ENCODE peak calls at places on chromosomes 2 and 18, in eight cellular contexts. W is choroid plexus epithelial cell; J is AML-193; D is caudate nucleus; P is stimulated activated CD4-positive, alpha-beta T cell treated with anti-CD3 and anti-CD28 coated beads, Interleukin-12 subunit alpha, Interleukin-12 subunit beta, amount 100 ng/mL, for 24 hours; Y is iris pigment epithelial cell; X is NB4; A is HL-60. I is an unnamed sample.

GRCh38 chr2:102509749-102510148 is 36.7 kb downstream of the SLC9A4 start:
- DNase-seq in A (no peak), Y (peak; percentile 53), J (peak; percentile 18), P (no peak), D (no peak), X (peak; percentile 9), W (peak; percentile 50), I (no peak)

GRCh38 chr2:189821953-189822748 is 37.9 kb downstream of the PMS1 start:
- DNase-seq in J (peak; percentile 5), P (no peak), D (no peak), W (peak; percentile 96), Y (peak; percentile 90), X (no peak), A (no peak), I (no peak)

GRCh38 chr18:78619854-78620253 is 359.8 kb upstream of the SALL3 start:
- DNase-seq in Y (no peak), W (no peak), A (no peak), D (no peak), X (no peak), P (no peak), J (no peak), I (no peak)

GRCh38 chr2:129813404-129813803 is 166.1 kb upstream of the RAB6C start:
- DNase-seq in J (peak; percentile 18), P (no peak), X (peak; percentile 42), W (no peak), Y (no peak), A (no peak), D (no peak), I (peak; percentile 42)

GRCh38 chr2:3345621-3346020 is 32.0 kb downstream of the EIPR1 start:
- DNase-seq in J (no peak), X (no peak), Y (no peak), W (no peak), P (no peak), D (no peak), A (no peak), I (no peak)

GRCh38 chr2:82652117-82652516 is 1807.0 kb downstream of the SUCLG1 start:
- DNase-seq in Y (no peak), P (no peak), D (no peak), J (no peak), X (no peak), W (no peak), A (no peak), I (no peak)

GRCh38 chr2:177338177-177338721 is 54.3 kb upstream of the AGPS start:
- DNase-seq in A (no peak), X (no peak), W (peak; percentile 84), P (no peak), J (no peak), Y (peak; percentile 86), D (no peak), I (no peak)

GRCh38 chr18:3994061-3994687 is 460.9 kb downstream of the DLGAP1 start:
- DNase-seq in D (no peak), P (no peak), W (no peak), Y (no peak), J (no peak), X (no peak), A (no peak), I (no peak)

GRCh38 chr2:42310007-42310511 is 51.0 kb downstream of the COX7A2L start:
- DNase-seq in X (no peak), W (no peak), Y (no peak), D (no peak), P (no peak), A (no peak), J (no peak), I (no peak)

GRCh38 chr2:156986339-156986988 is 271.0 kb upstream of the GALNT5 start:
- DNase-seq in Y (no peak), P (no peak), W (no peak), J (no peak), D (no peak), A (no peak), X (no peak), I (no peak)

GRCh38 chr2:40700211-40700954 is 248.5 kb upstream of the SLC8A1 start:
- DNase-seq in A (no peak), X (no peak), Y (no peak), P (no peak), J (no peak), D (no peak), W (no peak), I (no peak)

GRCh38 chr2:188909036-188909435 is 65.1 kb upstream of the COL3A1 start:
- DNase-seq in A (no peak), P (no peak), W (peak; percentile 33), J (no peak), X (no peak), D (no peak), Y (peak; percentile 73), I (no peak)

GRCh38 chr2:101960903-101961286 is 30.9 kb upstream of the IL1R2 start:
- DNase-seq in A (no peak), W (no peak), X (no peak), Y (no peak), J (no peak), D (no peak), P (no peak), I (no peak)

GRCh38 chr2:63055510-63056308 is 5.1 kb downstream of the OTX1 start:
- DNase-seq in J (no peak), Y (peak; percentile 10), X (no peak), A (no peak), D (no peak), P (no peak), W (no peak), I (no peak)

GRCh38 chr2:151799886-151800292 is 28.3 kb downstream of the ARL5A start:
- DNase-seq in P (no peak), Y (no peak), D (no peak), W (no peak), X (no peak), J (no peak), A (no peak), I (no peak)

GRCh38 chr2:162704496-162704895 is 134.1 kb downstream of the KCNH7 start:
- DNase-seq in A (no peak), D (no peak), Y (no peak), J (no peak), P (no peak), X (no peak), W (no peak), I (no peak)

GRCh38 chr2:205657579-205657978 is 24.7 kb upstream of the NRP2 start:
- DNase-seq in P (no peak), W (peak; percentile 36), D (no peak), X (no peak), A (no peak), J (no peak), Y (peak; percentile 61), I (no peak)

GRCh38 chr2:58907644-58908043 is 666.5 kb upstream of the FANCL start:
- DNase-seq in Y (no peak), D (no peak), A (no peak), J (no peak), X (no peak), W (no peak), P (no peak), I (no peak)

GRCh38 chr2:174341995-174342571 is 7.3 kb downstream of the SP9 start:
- DNase-seq in X (no peak), Y (no peak), D (no peak), P (no peak), W (no peak), J (no peak), A (no peak), I (no peak)

GRCh38 chr2:134776836-134777235 is 58.0 kb upstream of the TMEM163 start:
- DNase-seq in A (no peak), J (no peak), D (no peak), W (no peak), X (no peak), P (no peak), Y (no peak), I (no peak)

GRCh38 chr2:157174321-157174720 is 83.2 kb upstream of the GALNT5 start:
- DNase-seq in J (no peak), Y (no peak), P (no peak), X (no peak), W (no peak), A (no peak), D (no peak), I (no peak)

GRCh38 chr2:23452397-23452796 is 67.4 kb downstream of the KLHL29 start:
- DNase-seq in D (no peak), Y (no peak), A (no peak), W (no peak), X (no peak), P (no peak), J (no peak), I (no peak)

GRCh38 chr18:35345460-35345921 is 1.3 kb upstream of the ZNF24 start:
- DNase-seq in D (peak; percentile 1), X (no peak), P (no peak), A (no peak), W (peak; percentile 65), J (no peak), Y (peak; percentile 21), I (no peak)

GRCh38 chr2:153105829-153106578 is 372.6 kb downstream of the RPRM start:
- DNase-seq in D (no peak), J (no peak), Y (no peak), A (no peak), W (no peak), X (no peak), P (no peak), I (no peak)

GRCh38 chr2:99880148-99880983 is 262.0 kb downstream of the AFF3 start:
- DNase-seq in A (no peak), W (peak; percentile 74), J (no peak), Y (peak; percentile 90), X (no peak), P (no peak), D (no peak), I (no peak)

GRCh38 chr2:133993160-133993559 is 260.7 kb upstream of the MGAT5 start:
- DNase-seq in X (no peak), W (no peak), J (no peak), P (no peak), D (no peak), Y (no peak), A (no peak), I (no peak)

GRCh38 chr2:236712961-236713673 is 143.5 kb downstream of the ACKR3 start:
- DNase-seq in A (no peak), W (no peak), D (no peak), X (no peak), J (no peak), Y (no peak), P (no peak), I (no peak)

GRCh38 chr2:67974564-67975430 is 88.0 kb downstream of the C1D start:
- DNase-seq in P (no peak), X (peak; percentile 44), W (no peak), D (peak; percentile 17), A (peak; percentile 63), Y (no peak), J (peak; percentile 3), I (no peak)

GRCh38 chr18:36697905-36698304 is 130.9 kb downstream of the TPGS2 start:
- DNase-seq in W (peak; percentile 70), D (no peak), A (no peak), X (no peak), Y (peak; percentile 78), J (no peak), P (no peak), I (no peak)

I was measured in KG1.